ENCODE peak calls at places on chromosomes 11 and 22, in ten cellular contexts. I is SK-N-SH; J is activated CD4-positive, alpha-beta T cell treated with anti-CD3 and anti-CD28 coated beads, Interleukin-2, amount 10 ng/mL, durations not matched to agents 7 days and 5 days; N is activated T-helper 1 cell treated with Interleukin-2 at 50 U/mL for 16 hours; Y is CD8-positive, alpha-beta memory T cell; W is nucleus accumbens; Z is posterior vena cava; E is endothelial cell; O is G401; S is SK-N-DZ. Q is an unnamed sample.

GRCh38 chr11:8100151-8100550 is 19.1 kb downstream of the TUB start:
- DNase-seq in I (no peak), J (no peak), N (no peak), Y (no peak), W (no peak), Z (no peak), E (no peak), O (no peak), S (no peak), Q (no peak)

GRCh38 chr11:26623076-26623666 is 51.1 kb upstream of the MUC15 start:
- DNase-seq in I (no peak), J (no peak), N (no peak), Y (no peak), W (no peak), Z (no peak), E (no peak), O (no peak), S (no peak), Q (no peak)

GRCh38 chr22:45867118-45867905 is 109.7 kb downstream of the WNT7B start:
- DNase-seq in I (peak; percentile 87), J (no peak), N (no peak), Y (no peak), W (no peak), Z (peak; percentile 76), E (peak; percentile 55), O (no peak), S (no peak), Q (no peak)

GRCh38 chr22:27507935-27508504 is 293.5 kb downstream of the MN1 start:
- DNase-seq in I (no peak), J (no peak), N (no peak), Y (no peak), W (no peak), Z (no peak), E (no peak), O (no peak), S (no peak), Q (no peak)

GRCh38 chr22:33883961-33884808 is 36.1 kb downstream of the LARGE1 start:
- DNase-seq in I (no peak), J (no peak), N (no peak), Y (no peak), W (no peak), Z (peak; percentile 31), E (no peak), O (peak; percentile 85), S (no peak), Q (no peak)

GRCh38 chr11:10727259-10727851 is 23.7 kb upstream of the CTR9 start:
- DNase-seq in I (no peak), J (no peak), N (no peak), Y (no peak), W (no peak), Z (no peak), E (no peak), O (no peak), S (no peak), Q (no peak)

GRCh38 chr22:16801571-16801970 is 23.6 kb downstream of the XKR3 start:
- DNase-seq in I (no peak), J (no peak), N (no peak), Y (no peak), W (no peak), Z (no peak), E (no peak), O (no peak), S (no peak), Q (no peak)

GRCh38 chr11:123457187-123457770 is 27.2 kb downstream of the GRAMD1B start:
- DNase-seq in I (no peak), J (peak; percentile 36), N (no peak), Y (peak; percentile 6), W (no peak), Z (no peak), E (no peak), O (no peak), S (no peak), Q (peak; percentile 65)

GRCh38 chr11:60122414-60123036 is 34.1 kb downstream of the MS4A2 start:
- DNase-seq in I (no peak), J (no peak), N (no peak), Y (no peak), W (no peak), Z (no peak), E (no peak), O (no peak), S (no peak), Q (no peak)

GRCh38 chr11:32043737-32044515 is 46.9 kb upstream of the RCN1 start:
- DNase-seq in I (no peak), J (no peak), N (no peak), Y (no peak), W (no peak), Z (no peak), E (no peak), O (no peak), S (no peak), Q (peak; percentile 12)

GRCh38 chr11:102685311-102685710 is 20.3 kb downstream of the MMP27 start:
- DNase-seq in I (no peak), J (no peak), N (no peak), Y (no peak), W (no peak), Z (no peak), E (no peak), O (no peak), S (no peak), Q (no peak)